ENCODE peak calls at places on chromosomes 12 and 14, in six cellular contexts. S, Z, A, X, R and I are unnamed samples.

GRCh38 chr12:131775904-131776889 is 52.0 kb upstream of the MMP17 start:
- DNase-seq in S (no peak), Z (no peak), A (peak), X (no peak), R (no peak), I (peak)

GRCh38 chr12:71865166-71865713 is 25.7 kb downstream of the TBC1D15 start:
- DNase-seq in S (peak), Z (peak), A (peak), X (peak), R (peak), I (no peak)

GRCh38 chr14:97719931-97720330 is 922.7 kb downstream of the VRK1 start:
- DNase-seq in S (no peak), Z (no peak), A (no peak), X (no peak), R (no peak), I (no peak)

GRCh38 chr14:23060536-23061260 is 3.4 kb upstream of the CDH24 start:
- DNase-seq in S (no peak), Z (no peak), A (no peak), X (no peak), R (no peak), I (no peak)

GRCh38 chr14:20604291-20604690 is 13.1 kb upstream of the RNASE12 start:
- DNase-seq in S (no peak), Z (no peak), A (no peak), X (no peak), R (no peak), I (no peak)

GRCh38 chr12:49527361-49528130 is 11.3 kb upstream of the KCNH3 start:
- DNase-seq in S (no peak), Z (no peak), A (no peak), X (no peak), R (no peak), I (no peak)

GRCh38 chr12:130303781-130304180 is 33.9 kb upstream of the PIWIL1 start:
- DNase-seq in S (no peak), Z (no peak), A (no peak), X (no peak), R (no peak), I (no peak)

GRCh38 chr12:40988831-40989230 is 199.3 kb upstream of the PDZRN4 start:
- DNase-seq in S (no peak), Z (no peak), A (no peak), X (no peak), R (no peak), I (no peak)

GRCh38 chr14:23076785-23077408 is 18.0 kb downstream of the ACIN1 start:
- DNase-seq in S (peak), Z (no peak), A (peak), X (peak), R (peak), I (no peak)

GRCh38 chr14:33765251-33765650 is 185.6 kb downstream of the EGLN3 start:
- DNase-seq in S (no peak), Z (peak), A (no peak), X (peak), R (peak), I (no peak)

GRCh38 chr14:88866305-88866704 is 41.9 kb downstream of the TTC8 start:
- DNase-seq in S (peak), Z (peak), A (peak), X (peak), R (peak), I (no peak)

GRCh38 chr12:46944771-46945170 is 119.0 kb upstream of the SLC38A4 start:
- DNase-seq in S (no peak), Z (no peak), A (no peak), X (peak), R (no peak), I (no peak)

GRCh38 chr12:116492703-116493324 is 66.4 kb upstream of the MAP1LC3B2 start:
- DNase-seq in S (peak), Z (peak), A (peak), X (peak), R (peak), I (peak)

DNA sequence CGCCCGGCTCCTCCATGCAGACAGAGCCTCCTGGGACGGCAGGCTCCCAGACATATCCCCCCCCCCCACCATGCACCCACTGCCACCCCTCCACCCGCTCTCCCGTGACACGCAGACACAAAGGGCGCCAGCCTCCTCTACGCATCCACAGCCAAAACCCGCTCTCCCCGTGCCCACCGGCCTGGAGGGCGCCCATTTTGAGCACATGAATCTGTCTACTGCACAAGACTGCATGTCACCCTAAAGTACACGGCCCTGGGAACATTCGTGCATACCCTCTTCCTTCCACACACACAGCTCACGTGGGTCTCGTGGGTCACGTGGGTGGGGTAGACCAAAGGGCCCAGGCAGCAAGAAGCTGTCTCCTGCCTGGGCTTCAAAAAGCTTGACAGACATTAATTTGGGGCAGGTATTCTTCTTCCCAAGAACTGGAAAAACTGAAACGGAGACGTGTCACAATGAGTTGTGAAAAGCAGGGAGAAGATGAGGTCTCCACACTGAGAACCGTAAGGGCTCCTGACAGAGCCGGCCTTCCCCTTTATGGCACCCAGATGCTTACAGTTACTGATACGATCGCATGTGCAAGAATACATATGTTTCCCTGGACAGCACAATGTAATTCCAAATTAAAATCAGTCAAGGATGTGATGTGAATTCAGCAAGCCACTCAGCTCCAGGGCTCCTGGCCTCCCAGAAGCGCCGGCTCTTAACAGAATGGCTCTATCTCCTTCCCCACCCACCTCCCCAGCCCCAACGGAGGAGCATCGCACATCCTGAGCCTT is 2.0 kb downstream of the TGFB3 start:
- DNase-seq in S (no peak), Z (no peak), A (no peak), X (peak), R (no peak), I (no peak)
- H3K4me3 ChIP-seq in S (no peak), Z (no peak), A (no peak), X (peak), R (peak), I (no peak)

DNA sequence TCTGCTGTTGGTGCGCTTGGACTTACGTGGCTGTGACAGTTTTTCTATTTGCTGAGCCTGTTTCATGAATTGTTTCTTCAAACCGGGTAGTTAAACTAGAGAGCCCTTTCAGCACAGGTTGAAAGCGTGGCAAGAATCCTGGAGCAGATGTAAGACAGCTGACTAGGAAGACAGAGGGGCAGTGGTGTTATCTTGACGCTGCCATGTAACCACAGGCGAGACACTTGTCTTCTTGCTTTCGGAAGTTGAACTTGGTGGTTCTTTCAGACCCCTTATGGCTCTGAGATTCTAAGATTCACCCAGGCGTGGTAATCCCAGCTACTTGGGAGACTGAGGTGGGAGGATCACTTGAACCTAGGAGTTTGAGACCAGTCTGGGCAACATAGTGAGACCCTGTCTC is 4.3 kb downstream of the EMP1 start:
- DNase-seq in S (no peak), Z (no peak), A (no peak), X (no peak), R (no peak), I (no peak)
- H3K4me3 ChIP-seq in S (no peak), Z (no peak), A (no peak), X (no peak), R (no peak), I (no peak)

DNA sequence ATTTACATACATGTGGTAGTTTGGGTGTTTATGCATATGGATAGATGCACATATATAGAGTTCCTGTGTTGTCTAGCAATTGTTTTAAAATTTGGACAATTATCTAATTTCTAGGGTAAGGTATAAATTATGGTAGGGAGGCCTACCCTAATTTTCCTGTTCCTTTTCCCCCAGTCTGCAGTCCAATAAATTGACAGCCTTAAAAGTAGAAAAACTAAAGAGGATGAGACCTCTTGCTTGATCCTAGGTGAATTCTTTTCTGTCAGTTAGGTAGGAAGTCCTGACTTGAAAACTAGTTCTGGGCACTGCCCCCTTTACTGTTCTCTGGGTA is 2.1 kb upstream of the CDKN1B start:
- DNase-seq in S (no peak), Z (no peak), A (no peak), X (no peak), R (no peak), I (no peak)
- H3K4me3 ChIP-seq in S (no peak), Z (no peak), A (no peak), X (no peak), R (no peak), I (peak)

GRCh38 chr14:24368562-24369252 is 723 bp downstream of the NFATC4 start:
- DNase-seq in S (peak), Z (peak), A (no peak), X (peak), R (peak), I (no peak)

GRCh38 chr14:24369907-24370687 is 2.1 kb downstream of the NFATC4 start:
- DNase-seq in S (no peak), Z (no peak), A (no peak), X (no peak), R (no peak), I (no peak)

GRCh38 chr14:24368215-24368561 is 204 bp downstream of the NFATC4 start:
- DNase-seq in S (no peak), Z (no peak), A (no peak), X (no peak), R (no peak), I (no peak)

GRCh38 chr14:24367506-24368214 is at the start of gene NFATC4:
- DNase-seq in S (peak), Z (peak), A (peak), X (peak), R (peak), I (peak)

GRCh38 chr14:24369463-24369862 is 1.5 kb downstream of the NFATC4 start:
- DNase-seq in S (no peak), Z (no peak), A (no peak), X (no peak), R (no peak), I (no peak)
- H3K4me3 ChIP-seq in S (peak), Z (peak), A (peak), X (peak), R (peak), I (no peak)

GRCh38 chr12:6850796-6851152 is 312 bp downstream of the CDCA3 start:
- DNase-seq in S (no peak), Z (no peak), A (no peak), X (no peak), R (no peak), I (no peak)

GRCh38 chr12:6851921-6852650 is at the start of gene USP5:
- DNase-seq in S (peak), Z (peak), A (peak), X (peak), R (peak), I (peak)

GRCh38 chr12:6849976-6850560 is 1.0 kb downstream of the CDCA3 start:
- DNase-seq in S (no peak), Z (no peak), A (no peak), X (no peak), R (no peak), I (no peak)

GRCh38 chr12:6852651-6853354 is 853 bp downstream of the USP5 start:
- DNase-seq in S (peak), Z (peak), A (peak), X (peak), R (peak), I (peak)

DNA sequence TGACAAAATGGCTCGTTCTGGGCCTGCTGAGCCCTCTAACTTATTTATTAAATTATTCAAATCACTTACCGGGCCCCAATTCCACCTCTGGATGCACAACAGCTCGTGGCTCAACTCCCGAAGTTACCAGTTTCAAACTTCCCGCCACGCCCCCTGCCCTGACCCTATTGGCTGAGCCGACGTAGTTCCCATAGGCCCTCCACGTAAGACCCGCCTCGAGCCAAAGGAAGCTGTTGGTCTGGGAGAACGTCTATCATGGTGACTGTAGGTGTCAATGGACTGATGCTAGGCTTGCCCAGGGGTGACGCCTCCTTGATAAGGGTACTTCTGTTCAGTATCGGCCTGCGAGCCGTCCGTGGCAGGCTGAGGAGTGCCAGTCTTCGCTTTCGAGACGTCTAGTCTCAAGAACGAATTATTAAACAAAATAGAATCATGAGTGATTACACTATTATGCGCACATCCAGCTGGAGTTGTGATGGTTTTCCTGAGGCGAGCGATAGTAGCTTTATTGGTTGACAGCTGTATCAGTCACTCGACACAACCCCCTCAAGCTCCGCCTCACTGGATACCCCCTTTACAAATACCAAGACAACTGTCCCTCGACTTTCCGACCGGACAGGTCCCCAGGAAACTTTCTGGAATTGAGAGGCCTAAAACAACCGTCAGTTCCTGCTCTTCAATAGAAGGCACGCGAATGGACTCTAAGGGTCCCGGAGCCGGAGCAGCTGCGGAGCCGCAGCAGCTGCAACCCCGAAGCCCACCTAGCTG is at the start of gene CDCA3:
- DNase-seq in S (peak), Z (peak), A (peak), X (peak), R (peak), I (peak)
- H3K4me3 ChIP-seq in S (peak), Z (peak), A (peak), X (peak), R (peak), I (peak)

GRCh38 chr14:52550661-52551060 is 1.6 kb downstream of the TXNDC16 start:
- DNase-seq in S (no peak), Z (no peak), A (no peak), X (no peak), R (no peak), I (no peak)
- H3K4me3 ChIP-seq in S (no peak), Z (no peak), A (no peak), X (no peak), R (no peak), I (no peak)

GRCh38 chr14:104187121-104187889 is 48.9 kb downstream of the KIF26A start:
- DNase-seq in S (no peak), Z (no peak), A (no peak), X (no peak), R (no peak), I (no peak)
- H3K4me3 ChIP-seq in S (no peak), Z (no peak), A (no peak), X (no peak), R (no peak), I (no peak)

GRCh38 chr12:52445876-52446275 is 6.1 kb downstream of the KRT6B start:
- DNase-seq in S (no peak), Z (no peak), A (peak), X (no peak), R (no peak), I (no peak)
- H3K4me3 ChIP-seq in S (no peak), Z (no peak), A (no peak), X (no peak), R (no peak), I (no peak)

GRCh38 chr14:102929349-102930137 is 7.1 kb downstream of the AMN start:
- DNase-seq in S (no peak), Z (no peak), A (no peak), X (no peak), R (no peak), I (no peak)
- H3K4me3 ChIP-seq in S (peak), Z (no peak), A (peak), X (peak), R (peak), I (no peak)

DNA sequence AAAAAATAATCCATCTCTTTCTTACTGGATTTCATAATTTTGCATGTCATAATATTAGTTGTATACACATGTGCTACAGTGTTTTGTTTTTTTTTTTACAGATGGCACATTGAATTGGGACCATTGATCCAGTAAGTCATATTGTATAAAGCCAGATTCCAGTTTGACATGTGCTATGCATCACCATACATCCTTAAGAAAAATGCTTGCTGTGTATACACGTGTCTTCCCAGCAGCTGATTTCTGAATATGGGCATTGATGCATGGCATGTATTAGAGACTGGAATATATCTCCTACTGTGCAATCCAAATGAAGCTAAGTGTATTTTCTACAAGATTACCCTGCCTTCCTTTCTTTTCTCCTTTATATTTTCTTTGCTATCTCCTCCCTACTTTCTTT is 259.9 kb upstream of the DCN start:
- DNase-seq in S (no peak), Z (no peak), A (no peak), X (no peak), R (no peak), I (no peak)
- H3K4me3 ChIP-seq in S (no peak), Z (no peak), A (no peak), X (no peak), R (no peak), I (no peak)